ENCODE peak calls at places on chromosomes 11 and 22, in five cellular contexts. D is WTC11, B is nephron progenitor cell, S is left lung, R is cardiac fibroblast. Y is an unnamed sample.
A peak's percentile ranks its signal among the peaks of the same experiment; 100 is the strongest.

GRCh38 chr22:37636186-37636948 is 3.1 kb upstream of the SH3BP1 start:
- DNase-seq in D (no peak), B (no peak), S (no peak), R (peak; percentile 10), Y (no peak)

GRCh38 chr11:27553186-27553585 is 46.6 kb upstream of the LIN7C start:
- DNase-seq in D (no peak), B (no peak), S (no peak), R (no peak), Y (no peak)

GRCh38 chr11:28490763-28491382 is 382.7 kb downstream of the METTL15 start:
- DNase-seq in D (no peak), B (no peak), S (no peak), R (peak; percentile 50), Y (no peak)

GRCh38 chr11:64843971-64844329 is 503 bp downstream of the CDC42BPG start:
- DNase-seq in D (no peak), B (no peak), S (no peak), R (no peak), Y (no peak)

GRCh38 chr22:45478108-45478771 is 24.4 kb upstream of the FBLN1 start:
- DNase-seq in D (no peak), B (no peak), S (no peak), R (peak; percentile 93), Y (no peak)

GRCh38 chr22:38724926-38725571 is 19.3 kb downstream of the GTPBP1 start:
- DNase-seq in D (no peak), B (no peak), S (no peak), R (peak; percentile 47), Y (no peak)

GRCh38 chr11:129143335-129143734 is 48.8 kb downstream of the ARHGAP32 start:
- DNase-seq in D (no peak), B (no peak), S (peak; percentile 82), R (peak; percentile 100), Y (peak; percentile 66)

GRCh38 chr11:62142921-62143320 is 19.1 kb downstream of the INCENP start:
- DNase-seq in D (no peak), B (no peak), S (no peak), R (no peak), Y (no peak)

GRCh38 chr11:7672276-7672959 is 882 bp downstream of the CYB5R2 start:
- DNase-seq in D (no peak), B (no peak), S (no peak), R (no peak), Y (peak; percentile 85)

GRCh38 chr11:77819921-77820564 is 479 bp downstream of the RSF1 start:
- DNase-seq in D (peak; percentile 80), B (peak; percentile 63), S (peak; percentile 86), R (peak; percentile 28), Y (peak; percentile 65)

GRCh38 chr11:100630898-100631297 is 56.2 kb upstream of the ARHGAP42 start:
- DNase-seq in D (no peak), B (no peak), S (no peak), R (no peak), Y (peak; percentile 76)

GRCh38 chr11:121071456-121072236 is 29.4 kb upstream of the TECTA start:
- DNase-seq in D (no peak), B (peak; percentile 5), S (no peak), R (no peak), Y (no peak)

GRCh38 chr22:29269731-29270474 is 1.8 kb downstream of the EWSR1 start:
- DNase-seq in D (no peak), B (no peak), S (no peak), R (peak; percentile 22), Y (no peak)

GRCh38 chr11:117839936-117840813 is 15.6 kb upstream of the FXYD2 start:
- DNase-seq in D (no peak), B (no peak), S (peak; percentile 42), R (no peak), Y (peak; percentile 27)

GRCh38 chr11:65637794-65638317 is at the start of gene SIPA1:
- DNase-seq in D (peak; percentile 89), B (peak; percentile 92), S (peak; percentile 96), R (peak; percentile 91), Y (peak; percentile 87)

GRCh38 chr22:24026733-24027132 is 15.6 kb downstream of the CABIN1 start:
- DNase-seq in D (no peak), B (no peak), S (no peak), R (no peak), Y (no peak)
- TF ChIP-seq CTCF in D (no peak), B (no peak), S (no peak), R (no peak), Y (no peak)

DNA sequence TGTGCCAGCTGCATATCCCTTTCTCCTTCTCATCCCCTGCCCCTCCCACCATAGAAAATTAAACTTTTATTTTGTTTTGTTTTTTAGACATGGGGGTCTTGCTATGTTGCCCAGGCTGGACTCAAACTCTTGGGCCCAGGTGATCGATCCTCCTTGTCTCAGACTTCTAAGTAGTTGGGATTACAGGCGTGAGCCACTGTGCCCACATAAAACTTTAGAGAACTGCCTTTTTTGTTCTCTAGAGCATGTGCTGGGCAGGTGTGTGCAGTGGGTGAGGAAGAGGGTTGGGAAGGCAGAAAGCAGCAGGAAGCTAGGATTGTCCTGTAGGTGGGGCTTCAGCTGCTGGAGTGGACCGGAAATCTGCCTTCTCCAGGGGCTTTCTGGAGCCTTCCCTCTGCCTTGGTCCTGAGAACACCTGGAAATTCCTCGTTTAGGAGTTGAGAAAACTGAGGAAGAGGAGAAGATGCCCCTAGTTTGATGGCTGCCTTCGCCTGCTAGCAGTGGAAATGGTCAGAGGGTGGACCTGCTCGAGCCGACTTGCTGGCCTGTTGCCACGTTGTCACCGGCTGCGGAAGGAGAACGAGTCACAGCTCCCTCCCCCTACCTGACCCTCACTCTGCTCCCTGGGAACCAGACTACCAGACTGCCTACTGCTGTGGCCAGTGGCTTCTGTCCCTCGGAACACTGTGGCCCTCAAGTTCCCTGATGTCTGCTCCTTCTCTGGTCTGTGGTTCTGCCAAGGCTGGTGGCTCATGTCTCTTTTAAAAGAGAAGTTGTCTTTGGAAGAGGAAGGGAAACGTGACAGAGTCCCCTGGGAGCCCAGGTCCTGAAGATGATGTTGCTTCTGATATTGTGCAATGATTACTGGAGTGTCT is 4.0 kb downstream of the ST14 start:
- DNase-seq in D (no peak), B (no peak), S (peak; percentile 78), R (no peak), Y (no peak)
- TF ChIP-seq CTCF in D (no peak), B (no peak), S (no peak), R (peak; percentile 3), Y (peak; percentile 16)

GRCh38 chr22:48662476-48663150 is 1165.1 kb downstream of the BRD1 start:
- DNase-seq in D (no peak), B (peak; percentile 30), S (peak; percentile 55), R (no peak), Y (no peak)

GRCh38 chr22:48665286-48666010 is 1162.2 kb downstream of the BRD1 start:
- DNase-seq in D (no peak), B (no peak), S (peak; percentile 33), R (no peak), Y (no peak)

GRCh38 chr22:48664586-48664985 is 1163.1 kb downstream of the BRD1 start:
- DNase-seq in D (no peak), B (no peak), S (no peak), R (no peak), Y (no peak)

GRCh38 chr22:48661984-48662383 is 1165.7 kb downstream of the BRD1 start:
- DNase-seq in D (no peak), B (no peak), S (peak; percentile 59), R (no peak), Y (no peak)

GRCh38 chr22:48663297-48663696 is 1164.4 kb downstream of the BRD1 start:
- DNase-seq in D (no peak), B (no peak), S (peak; percentile 26), R (peak; percentile 24), Y (no peak)
- TF ChIP-seq CTCF in D (peak; percentile 77), B (peak; percentile 50), S (no peak), R (peak; percentile 25), Y (peak; percentile 10)

DNA sequence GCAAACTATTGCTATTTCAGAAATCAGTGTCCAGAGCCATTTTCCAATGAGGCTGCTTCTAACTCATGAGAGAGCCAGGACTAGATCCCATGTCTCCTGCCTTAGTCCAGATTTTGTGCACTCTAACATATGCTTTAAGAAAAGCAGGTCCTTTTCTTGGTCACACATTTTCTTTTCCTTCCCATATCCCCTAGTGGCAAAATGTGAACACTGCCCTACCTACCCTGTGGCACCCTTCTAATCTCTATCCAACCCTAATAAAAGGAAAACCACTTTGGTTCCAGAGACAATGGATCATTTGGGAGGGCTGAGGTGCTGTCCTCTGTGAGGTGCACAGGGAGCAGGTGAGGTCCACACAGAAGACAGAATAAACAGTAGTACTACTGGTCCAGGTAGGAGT is 72.0 kb upstream of the DDI1 start:
- DNase-seq in D (no peak), B (no peak), S (no peak), R (no peak), Y (no peak)
- TF ChIP-seq CTCF in D (no peak), B (no peak), S (no peak), R (no peak), Y (no peak)

GRCh38 chr11:131246589-131247164 is 123.7 kb upstream of the NTM start:
- DNase-seq in D (peak; percentile 82), B (peak; percentile 76), S (peak; percentile 76), R (no peak), Y (no peak)
- TF ChIP-seq CTCF in D (peak; percentile 73), B (peak; percentile 71), S (peak; percentile 35), R (peak; percentile 6), Y (peak; percentile 15)

DNA sequence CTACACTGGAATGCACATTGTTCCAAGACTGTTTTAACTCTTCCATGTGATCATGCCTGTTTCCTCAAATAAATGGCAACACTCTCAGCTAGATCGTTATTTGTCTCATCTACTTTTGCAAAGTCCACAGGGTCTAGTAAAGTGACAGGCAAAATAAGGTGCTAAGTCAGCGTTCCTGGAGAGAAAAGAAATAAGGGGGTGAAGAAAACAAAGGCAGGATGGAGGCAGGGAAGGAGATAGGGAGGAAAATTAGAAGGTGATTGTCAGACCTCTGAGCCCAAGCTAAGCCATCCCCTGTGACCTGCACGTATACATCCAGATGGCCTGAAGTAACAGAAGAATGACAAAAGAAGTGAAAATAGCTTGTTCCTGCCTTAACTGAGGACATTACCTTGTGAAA is 132.1 kb downstream of the RAB38 start:
- DNase-seq in D (no peak), B (no peak), S (no peak), R (no peak), Y (no peak)
- TF ChIP-seq CTCF in D (no peak), B (no peak), S (no peak), R (no peak), Y (no peak)

GRCh38 chr22:25853902-25854301 is 111.9 kb downstream of the MYO18B start:
- DNase-seq in D (no peak), B (no peak), S (no peak), R (no peak), Y (no peak)
- TF ChIP-seq CTCF in D (no peak), B (peak; percentile 22), S (no peak), R (no peak), Y (no peak)

GRCh38 chr11:69646493-69647201 is 5.7 kb downstream of the CCND1 start:
- DNase-seq in D (no peak), B (no peak), S (no peak), R (peak; percentile 12), Y (peak; percentile 53)

GRCh38 chr11:69644071-69644961 is 3.4 kb downstream of the CCND1 start:
- DNase-seq in D (no peak), B (no peak), S (peak; percentile 93), R (peak; percentile 91), Y (peak; percentile 83)

GRCh38 chr11:69643646-69644045 is 2.7 kb downstream of the CCND1 start:
- DNase-seq in D (no peak), B (no peak), S (no peak), R (no peak), Y (no peak)

GRCh38 chr11:69645801-69646492 is 5.0 kb downstream of the CCND1 start:
- DNase-seq in D (no peak), B (no peak), S (no peak), R (peak; percentile 20), Y (peak; percentile 18)

GRCh38 chr11:69644962-69645675 is 4.2 kb downstream of the CCND1 start:
- DNase-seq in D (no peak), B (no peak), S (no peak), R (peak; percentile 18), Y (no peak)
- TF ChIP-seq CTCF in D (peak; percentile 18), B (no peak), S (no peak), R (peak; percentile 5), Y (no peak)

Y was measured in right lobe of liver.